ENCODE peak calls at places on chromosomes 16 and 17, in seven cellular contexts. W is fibroblast of lung; K is left ventricle myocardium inferior; V is stomach; A is kidney; O is CD8-positive, alpha-beta T cell; N is colonic mucosa. H is an unnamed sample.
A peak's percentile ranks its signal among the peaks of the same experiment; 100 is the strongest.

GRCh38 chr17:50280068-50280467 is 5.8 kb downstream of the TMEM92 start:
- DNase-seq in W (no peak), K (no peak), V (no peak), A (no peak), O (no peak), N (peak; percentile 84), H (peak; percentile 75)

GRCh38 chr16:24291932-24292331 is 35.8 kb downstream of the CACNG3 start:
- DNase-seq in W (no peak), K (no peak), V (no peak), A (no peak), O (no peak), N (no peak), H (no peak)

GRCh38 chr17:72662827-72663190 is 429.7 kb downstream of the SLC39A11 start:
- DNase-seq in W (no peak), K (no peak), V (no peak), A (no peak), O (no peak), N (no peak), H (no peak)

GRCh38 chr16:2159052-2159838 is 3.7 kb downstream of the TRAF7 start:
- DNase-seq in W (peak; percentile 77), K (no peak), V (peak; percentile 82), A (no peak), O (no peak), N (peak; percentile 77), H (no peak)

GRCh38 chr17:8681175-8681949 is 50.8 kb upstream of the MYH10 start:
- DNase-seq in W (peak; percentile 89), K (peak; percentile 31), V (no peak), A (no peak), O (no peak), N (no peak), H (no peak)

GRCh38 chr16:74698220-74698619 is 2.4 kb downstream of the MLKL start:
- DNase-seq in W (no peak), K (no peak), V (no peak), A (no peak), O (no peak), N (no peak), H (no peak)

GRCh38 chr17:80071116-80071980 is 30.0 kb upstream of the GAA start:
- DNase-seq in W (peak; percentile 65), K (peak; percentile 43), V (peak; percentile 85), A (peak; percentile 90), O (no peak), N (peak; percentile 44), H (no peak)

GRCh38 chr17:33016920-33017319 is 25.3 kb downstream of the SPACA3 start:
- DNase-seq in W (no peak), K (no peak), V (no peak), A (no peak), O (no peak), N (no peak), H (peak; percentile 71)

GRCh38 chr16:21989141-21989540 is 11.8 kb downstream of the PDZD9 start:
- DNase-seq in W (no peak), K (no peak), V (no peak), A (no peak), O (no peak), N (no peak), H (no peak)

GRCh38 chr16:8814095-8814806 is 16.6 kb downstream of the PMM2 start:
- DNase-seq in W (no peak), K (no peak), V (no peak), A (no peak), O (no peak), N (no peak), H (no peak)

GRCh38 chr16:59878479-59878878 is 1144.4 kb upstream of the GOT2 start:
- DNase-seq in W (peak; percentile 92), K (no peak), V (peak; percentile 61), A (no peak), O (no peak), N (no peak), H (no peak)

GRCh38 chr17:72136692-72137550 is 16.1 kb downstream of the SOX9 start:
- DNase-seq in W (peak; percentile 87), K (no peak), V (no peak), A (no peak), O (no peak), N (no peak), H (peak; percentile 23)

GRCh38 chr17:47870042-47870441 is 19.1 kb upstream of the SP6 start:
- DNase-seq in W (no peak), K (no peak), V (no peak), A (no peak), O (no peak), N (no peak), H (peak; percentile 75)

GRCh38 chr16:57795431-57795878 is 6.8 kb downstream of the KIFC3 start:
- DNase-seq in W (peak; percentile 49), K (peak; percentile 41), V (peak; percentile 73), A (peak; percentile 81), O (no peak), N (no peak), H (peak; percentile 90)
- H3K27ac ChIP-seq in W (no peak overlapping the region), K (peak overlapping the region; percentile 34), V (peak overlapping the region; percentile 32), A (peak overlapping the region; percentile 77), O (no peak overlapping the region), N (no peak overlapping the region), H (no peak overlapping the region)

GRCh38 chr17:7444682-7445010 is 215 bp upstream of the CHRNB1 start:
- DNase-seq in W (no peak), K (no peak), V (no peak), A (no peak), O (no peak), N (no peak), H (no peak)
- H3K4me3 ChIP-seq in W (no peak overlapping the region), K (peak overlapping the region; percentile 70), V (peak overlapping the region; percentile 48), A (no peak overlapping the region), O (no peak overlapping the region), N (peak overlapping the region; percentile 39), H (no peak overlapping the region)

GRCh38 chr17:31486351-31487062 is 95.0 kb downstream of the RAB11FIP4 start:
- DNase-seq in W (no peak), K (no peak), V (peak; percentile 75), A (peak; percentile 52), O (no peak), N (peak; percentile 58), H (no peak)
- H3K27ac ChIP-seq in W (no peak overlapping the region), K (peak overlapping the region; percentile 82), V (peak overlapping the region; percentile 90), A (no peak overlapping the region), O (no peak overlapping the region), N (peak overlapping the region; percentile 22), H (no peak overlapping the region)

GRCh38 chr17:81968396-81968745 is 7.4 kb upstream of the NOTUM start:
- DNase-seq in W (no peak), K (no peak), V (no peak), A (no peak), O (no peak), N (no peak), H (no peak)
- H3K4me3 ChIP-seq in W (no peak overlapping the region), K (peak overlapping the region; percentile 34), V (peak overlapping the region; percentile 25), A (no peak overlapping the region), O (no peak overlapping the region), N (peak overlapping the region; percentile 8), H (no peak overlapping the region)

GRCh38 chr17:27242951-27243350 is 51.0 kb upstream of the WSB1 start:
- DNase-seq in W (no peak), K (no peak), V (no peak), A (no peak), O (no peak), N (no peak), H (no peak)
- H3K27ac ChIP-seq in W (no peak overlapping the region), K (peak overlapping the region; percentile 90), V (peak overlapping the region; percentile 86), A (no peak overlapping the region), O (no peak overlapping the region), N (no peak overlapping the region), H (no peak overlapping the region)

GRCh38 chr16:84090212-84090611 is 26.5 kb downstream of the MBTPS1 start:
- DNase-seq in W (no peak), K (no peak), V (no peak), A (no peak), O (peak; percentile 38), N (no peak), H (no peak)

GRCh38 chr16:84086996-84087395 is 29.7 kb downstream of the MBTPS1 start:
- DNase-seq in W (no peak), K (no peak), V (no peak), A (no peak), O (no peak), N (no peak), H (no peak)

GRCh38 chr16:84087461-84088151 is 29.1 kb downstream of the MBTPS1 start:
- DNase-seq in W (peak; percentile 17), K (no peak), V (no peak), A (no peak), O (no peak), N (no peak), H (no peak)

GRCh38 chr16:84086357-84086756 is 30.4 kb downstream of the MBTPS1 start:
- DNase-seq in W (no peak), K (peak; percentile 77), V (no peak), A (no peak), O (no peak), N (no peak), H (no peak)

DNA sequence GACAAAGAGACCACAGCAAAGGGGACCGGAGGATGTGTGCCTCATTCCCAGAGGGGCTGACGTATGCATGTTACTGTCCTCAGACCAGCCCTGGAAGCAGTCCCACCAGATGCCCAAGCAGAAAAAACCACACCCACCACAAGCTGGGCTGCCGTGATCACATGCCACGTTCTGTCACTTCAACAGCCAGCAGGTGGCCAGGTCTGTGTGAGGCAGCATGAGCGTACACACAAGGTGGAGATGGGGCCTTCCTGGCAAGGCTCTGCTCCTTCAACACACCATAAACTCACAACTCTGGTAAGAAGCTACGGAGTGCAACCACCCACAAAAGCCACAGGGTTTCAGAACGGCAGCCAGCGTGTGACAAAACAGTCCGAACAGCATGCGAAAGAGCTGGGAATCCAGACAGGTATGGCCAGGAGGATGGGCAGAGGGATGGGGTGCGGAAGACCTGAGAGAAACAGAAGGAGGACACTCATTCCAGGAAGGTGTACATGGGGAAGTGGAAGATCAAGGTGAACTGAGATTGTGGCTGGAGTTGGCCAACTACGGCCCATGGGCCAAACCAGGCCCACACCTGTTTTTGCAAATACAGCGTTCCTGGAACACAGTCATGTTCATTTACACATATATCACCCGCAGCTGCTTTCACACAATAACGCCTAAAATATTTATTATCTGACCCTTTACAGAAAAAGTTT is 27.9 kb downstream of the MBTPS1 start:
- DNase-seq in W (no peak), K (peak; percentile 69), V (peak; percentile 44), A (no peak), O (peak; percentile 64), N (peak; percentile 41), H (no peak)
- H3K4me3 ChIP-seq in W (no peak overlapping the region), K (no peak overlapping the region), V (no peak overlapping the region), A (no peak overlapping the region), O (no peak overlapping the region), N (no peak overlapping the region), H (no peak overlapping the region)